ENCODE peak calls at places on chromosomes 3 and 15, in nine cellular contexts. U is GM12892; T is progenitor cell of endocrine pancreas; L is breast epithelium; F is ELF-1; Z is T-cell; H is stimulated activated CD8-positive, alpha-beta memory T cell treated with anti-CD3 and anti-CD28 coated beads, Interleukin-15, amount 100 ng/mL, for 24 hours; C is nephron progenitor cell; B is stimulated activated CD4-positive, alpha-beta T cell treated with anti-CD3 and anti-CD28 coated beads, Interleukin-4, amount 100 ng/mL, for 48 hours. W is an unnamed sample.

GRCh38 chr15:93035953-93036810 is 52.8 kb downstream of the RGMA start:
- DNase-seq in U (no peak), T (no peak), L (peak), F (peak), Z (peak), H (peak), C (peak), B (peak), W (no peak)

GRCh38 chr15:98858610-98859023 is 149.0 kb downstream of the PGPEP1L start:
- DNase-seq in U (no peak), T (no peak), L (no peak), F (no peak), Z (no peak), H (no peak), C (no peak), B (no peak), W (no peak)

GRCh38 chr15:66760968-66761722 is 59.1 kb downstream of the SMAD6 start:
- DNase-seq in U (no peak), T (no peak), L (no peak), F (no peak), Z (no peak), H (no peak), C (no peak), B (no peak), W (no peak)

GRCh38 chr3:73563896-73564582 is 60.7 kb downstream of the PDZRN3 start:
- DNase-seq in U (no peak), T (no peak), L (no peak), F (no peak), Z (no peak), H (no peak), C (no peak), B (no peak), W (no peak)

GRCh38 chr3:49415931-49416601 is 3.8 kb downstream of the TCTA start:
- DNase-seq in U (no peak), T (no peak), L (no peak), F (no peak), Z (peak), H (peak), C (no peak), B (peak), W (no peak)

GRCh38 chr15:35669021-35669420 is 123.1 kb upstream of the DPH6 start:
- DNase-seq in U (no peak), T (no peak), L (no peak), F (peak), Z (no peak), H (no peak), C (no peak), B (no peak), W (no peak)

GRCh38 chr15:96395687-96396086 is 65.2 kb downstream of the NR2F2 start:
- DNase-seq in U (no peak), T (no peak), L (no peak), F (no peak), Z (no peak), H (no peak), C (no peak), B (no peak), W (no peak)

GRCh38 chr3:159191454-159191853 is 389.6 kb downstream of the MFSD1 start:
- DNase-seq in U (no peak), T (no peak), L (no peak), F (no peak), Z (no peak), H (no peak), C (no peak), B (no peak), W (no peak)

GRCh38 chr3:119619094-119619493 is 21.4 kb downstream of the PLA1A start:
- DNase-seq in U (no peak), T (no peak), L (no peak), F (no peak), Z (no peak), H (no peak), C (no peak), B (no peak), W (no peak)

GRCh38 chr15:101613130-101614000 is 38.8 kb downstream of the TM2D3 start:
- DNase-seq in U (no peak), T (no peak), L (peak), F (no peak), Z (no peak), H (no peak), C (no peak), B (no peak), W (no peak)

GRCh38 chr3:129481783-129482332 is 41.8 kb downstream of the IFT122 start:
- DNase-seq in U (no peak), T (no peak), L (peak), F (peak), Z (peak), H (no peak), C (no peak), B (peak), W (no peak)

GRCh38 chr3:49662720-49663413 is 11.3 kb upstream of the APEH start:
- DNase-seq in U (no peak), T (no peak), L (no peak), F (no peak), Z (no peak), H (no peak), C (no peak), B (no peak), W (no peak)

GRCh38 chr15:100338971-100339444 is 2.8 kb downstream of the ADAMTS17 start:
- DNase-seq in U (no peak), T (no peak), L (no peak), F (peak), Z (peak), H (no peak), C (peak), B (peak), W (peak)

GRCh38 chr3:114725966-114726365 is 421.1 kb downstream of the ZBTB20 start:
- DNase-seq in U (no peak), T (no peak), L (no peak), F (no peak), Z (no peak), H (no peak), C (no peak), B (no peak), W (no peak)

GRCh38 chr15:52559583-52559982 is 9.2 kb downstream of the ARPP19 start:
- DNase-seq in U (no peak), T (no peak), L (no peak), F (no peak), Z (no peak), H (no peak), C (no peak), B (peak), W (no peak)

GRCh38 chr15:58555168-58556027 is 123.6 kb downstream of the LIPC start:
- DNase-seq in U (no peak), T (no peak), L (no peak), F (peak), Z (no peak), H (no peak), C (peak), B (no peak), W (no peak)

GRCh38 chr3:8239095-8239494 is 262.5 kb upstream of the LMCD1 start:
- DNase-seq in U (no peak), T (no peak), L (no peak), F (no peak), Z (no peak), H (no peak), C (no peak), B (no peak), W (no peak)

GRCh38 chr3:43709022-43709421 is 18.3 kb downstream of the ABHD5 start:
- DNase-seq in U (no peak), T (no peak), L (no peak), F (no peak), Z (no peak), H (no peak), C (no peak), B (no peak), W (no peak)

GRCh38 chr15:62128916-62129315 is 36.2 kb downstream of the C2CD4B start:
- DNase-seq in U (no peak), T (no peak), L (no peak), F (no peak), Z (peak), H (no peak), C (no peak), B (no peak), W (no peak)

GRCh38 chr3:30538787-30539186 is 67.6 kb upstream of the TGFBR2 start:
- DNase-seq in U (no peak), T (no peak), L (no peak), F (no peak), Z (no peak), H (no peak), C (no peak), B (no peak), W (no peak)

GRCh38 chr3:29438580-29438979 is 157.7 kb downstream of the RBMS3 start:
- DNase-seq in U (no peak), T (no peak), L (no peak), F (no peak), Z (no peak), H (no peak), C (no peak), B (no peak), W (no peak)

GRCh38 chr3:183800221-183800863 is 25.0 kb downstream of the MAP6D1 start:
- DNase-seq in U (no peak), T (no peak), L (no peak), F (no peak), Z (no peak), H (no peak), C (no peak), B (no peak), W (no peak)

GRCh38 chr3:42659451-42660130 is 6.1 kb downstream of the ZBTB47 start:
- DNase-seq in U (no peak), T (no peak), L (no peak), F (no peak), Z (no peak), H (no peak), C (no peak), B (no peak), W (no peak)

GRCh38 chr3:136734382-136735070 is 17.7 kb downstream of the STAG1 start:
- DNase-seq in U (no peak), T (no peak), L (no peak), F (no peak), Z (no peak), H (no peak), C (no peak), B (no peak), W (no peak)

GRCh38 chr15:29749365-29750086 is 72.7 kb downstream of the TJP1 start:
- DNase-seq in U (no peak), T (no peak), L (no peak), F (peak), Z (no peak), H (no peak), C (no peak), B (no peak), W (no peak)

GRCh38 chr3:172666873-172667694 is 43.8 kb downstream of the NCEH1 start:
- DNase-seq in U (no peak), T (peak), L (peak), F (peak), Z (peak), H (peak), C (peak), B (peak), W (peak)

GRCh38 chr3:41523897-41524296 is 324.6 kb downstream of the CTNNB1 start:
- DNase-seq in U (no peak), T (no peak), L (no peak), F (no peak), Z (no peak), H (no peak), C (no peak), B (no peak), W (no peak)

GRCh38 chr15:92930776-92931175 is 30.7 kb downstream of the CHD2 start:
- DNase-seq in U (no peak), T (no peak), L (no peak), F (no peak), Z (no peak), H (no peak), C (no peak), B (no peak), W (no peak)

GRCh38 chr3:30258426-30259392 is 347.7 kb upstream of the TGFBR2 start:
- DNase-seq in U (no peak), T (no peak), L (no peak), F (no peak), Z (no peak), H (no peak), C (no peak), B (no peak), W (no peak)

GRCh38 chr15:65829150-65829764 is 37.2 kb upstream of the DENND4A start:
- DNase-seq in U (no peak), T (no peak), L (no peak), F (peak), Z (no peak), H (no peak), C (no peak), B (no peak), W (no peak)

GRCh38 chr3:107599755-107600122 is 77.0 kb downstream of the BBX start:
- DNase-seq in U (no peak), T (no peak), L (no peak), F (no peak), Z (no peak), H (no peak), C (no peak), B (no peak), W (no peak)

GRCh38 chr3:126146525-126147146 is 33.8 kb downstream of the ALDH1L1 start:
- DNase-seq in U (no peak), T (no peak), L (no peak), F (no peak), Z (no peak), H (no peak), C (no peak), B (no peak), W (no peak)

GRCh38 chr3:70882104-70882503 is 569.7 kb upstream of the MDFIC2 start:
- DNase-seq in U (no peak), T (no peak), L (no peak), F (no peak), Z (no peak), H (no peak), C (no peak), B (no peak), W (no peak)

GRCh38 chr3:196422976-196423781 is 9.0 kb downstream of the UBXN7 start:
- DNase-seq in U (no peak), T (no peak), L (peak), F (no peak), Z (no peak), H (no peak), C (no peak), B (no peak), W (no peak)